ENCODE peak calls at places on chromosomes 7 and 10, in ten cellular contexts. P, X, Z, U, M, I, N, L, A and W are unnamed samples.

GRCh38 chr10:116143673-116144072 is 129.3 kb downstream of the GFRA1 start:
- DNase-seq in P (no peak), X (no peak), Z (no peak), U (no peak), M (no peak), I (no peak), N (no peak), L (no peak), A (no peak), W (no peak)

GRCh38 chr7:108660465-108660864 is 90.8 kb downstream of the DNAJB9 start:
- DNase-seq in P (no peak), X (peak; percentile 12), Z (no peak), U (no peak), M (no peak), I (peak; percentile 21), N (no peak), L (peak; percentile 30), A (peak; percentile 49), W (peak; percentile 36)

GRCh38 chr7:134946260-134946659 is 40.0 kb upstream of the AGBL3 start:
- DNase-seq in P (no peak), X (no peak), Z (peak; percentile 18), U (no peak), M (no peak), I (no peak), N (no peak), L (no peak), A (no peak), W (no peak)

GRCh38 chr7:112654322-112655216 is 135.6 kb downstream of the TMEM168 start:
- DNase-seq in P (no peak), X (no peak), Z (no peak), U (no peak), M (no peak), I (no peak), N (no peak), L (no peak), A (no peak), W (no peak)

GRCh38 chr10:7199152-7199760 is 211.6 kb downstream of the SFMBT2 start:
- DNase-seq in P (no peak), X (no peak), Z (no peak), U (no peak), M (no peak), I (no peak), N (no peak), L (peak; percentile 97), A (no peak), W (no peak)

GRCh38 chr7:125878990-125879389 is 949.4 kb upstream of the POT1 start:
- DNase-seq in P (no peak), X (peak; percentile 12), Z (no peak), U (no peak), M (no peak), I (peak; percentile 28), N (no peak), L (no peak), A (no peak), W (no peak)

GRCh38 chr7:142352543-142352942 is 94.7 kb upstream of the PRSS58 start:
- DNase-seq in P (no peak), X (no peak), Z (no peak), U (no peak), M (no peak), I (no peak), N (no peak), L (no peak), A (no peak), W (no peak)

GRCh38 chr10:78684954-78685353 is 383.8 kb upstream of the ZMIZ1 start:
- DNase-seq in P (no peak), X (no peak), Z (no peak), U (no peak), M (no peak), I (no peak), N (no peak), L (no peak), A (no peak), W (no peak)

GRCh38 chr10:71799785-71800453 is 26.6 kb upstream of the VSIR start:
- DNase-seq in P (no peak), X (peak; percentile 54), Z (no peak), U (no peak), M (no peak), I (no peak), N (no peak), L (no peak), A (no peak), W (no peak)

GRCh38 chr10:71796749-71797405 is 23.6 kb upstream of the VSIR start:
- DNase-seq in P (no peak), X (no peak), Z (no peak), U (no peak), M (no peak), I (no peak), N (no peak), L (no peak), A (peak; percentile 67), W (no peak)

GRCh38 chr10:71798308-71798624 is 24.9 kb upstream of the VSIR start:
- DNase-seq in P (no peak), X (no peak), Z (no peak), U (no peak), M (no peak), I (no peak), N (no peak), L (no peak), A (no peak), W (no peak)

GRCh38 chr10:71799112-71799511 is 25.8 kb upstream of the VSIR start:
- DNase-seq in P (no peak), X (no peak), Z (no peak), U (no peak), M (no peak), I (no peak), N (no peak), L (no peak), A (no peak), W (no peak)

GRCh38 chr10:71797533-71798307 is 24.4 kb upstream of the VSIR start:
- DNase-seq in P (no peak), X (no peak), Z (peak; percentile 33), U (no peak), M (no peak), I (no peak), N (no peak), L (no peak), A (peak; percentile 73), W (no peak)
- H3K9me3 ChIP-seq in P (no peaks in the 10 kb centered on the region), X (no peaks in the 10 kb centered on the region), Z (no peaks in the 10 kb centered on the region), U (no peaks in the 10 kb centered on the region), M (no peaks in the 10 kb centered on the region), I (no peaks in the 10 kb centered on the region), N (no peaks in the 10 kb centered on the region), L (no peaks in the 10 kb centered on the region), A (no peaks in the 10 kb centered on the region), W (no peaks in the 10 kb centered on the region)

GRCh38 chr7:128878226-128879105 is 15.8 kb downstream of the ATP6V1F start:
- DNase-seq in P (no peak), X (no peak), Z (no peak), U (no peak), M (no peak), I (no peak), N (peak; percentile 53), L (no peak), A (no peak), W (no peak)

GRCh38 chr7:128876127-128876526 is 13.5 kb downstream of the ATP6V1F start:
- DNase-seq in P (no peak), X (no peak), Z (no peak), U (no peak), M (no peak), I (no peak), N (peak; percentile 22), L (no peak), A (no peak), W (no peak)

GRCh38 chr7:128876586-128876977 is 13.9 kb downstream of the ATP6V1F start:
- DNase-seq in P (no peak), X (no peak), Z (no peak), U (no peak), M (no peak), I (no peak), N (peak; percentile 54), L (no peak), A (no peak), W (no peak)

GRCh38 chr7:128876978-128877755 is 14.5 kb downstream of the ATP6V1F start:
- DNase-seq in P (no peak), X (no peak), Z (no peak), U (no peak), M (no peak), I (no peak), N (peak; percentile 57), L (no peak), A (no peak), W (no peak)

DNA sequence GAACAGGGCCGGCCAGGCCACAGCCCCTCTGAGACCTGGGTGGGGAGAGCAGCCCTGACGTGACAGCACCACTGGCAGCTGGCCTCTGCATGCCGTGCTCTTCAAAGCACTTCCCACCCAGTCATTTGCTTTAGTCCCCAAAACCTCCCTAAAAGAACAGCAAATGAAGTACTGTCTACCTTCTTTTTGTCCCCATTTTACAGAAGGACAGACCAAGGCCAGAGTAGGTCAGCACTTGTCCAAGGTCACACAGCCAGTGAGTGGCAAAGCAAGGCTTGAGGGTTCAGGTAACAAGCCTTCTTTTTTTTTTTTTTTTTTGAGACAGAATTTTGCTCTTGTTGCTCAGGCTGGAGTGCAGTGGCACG is 15.1 kb downstream of the ATP6V1F start:
- DNase-seq in P (no peak), X (no peak), Z (no peak), U (no peak), M (no peak), I (no peak), N (no peak), L (no peak), A (no peak), W (no peak)
- H3K9me3 ChIP-seq in P (no peaks in the 10 kb centered on the region), X (no peaks in the 10 kb centered on the region), Z (no peaks in the 10 kb centered on the region), U (no peaks in the 10 kb centered on the region), M (no peaks in the 10 kb centered on the region), I (no peaks in the 10 kb centered on the region), N (no peaks in the 10 kb centered on the region), L (no peaks in the 10 kb centered on the region), A (no peaks in the 10 kb centered on the region), W (no peaks in the 10 kb centered on the region)

DNA sequence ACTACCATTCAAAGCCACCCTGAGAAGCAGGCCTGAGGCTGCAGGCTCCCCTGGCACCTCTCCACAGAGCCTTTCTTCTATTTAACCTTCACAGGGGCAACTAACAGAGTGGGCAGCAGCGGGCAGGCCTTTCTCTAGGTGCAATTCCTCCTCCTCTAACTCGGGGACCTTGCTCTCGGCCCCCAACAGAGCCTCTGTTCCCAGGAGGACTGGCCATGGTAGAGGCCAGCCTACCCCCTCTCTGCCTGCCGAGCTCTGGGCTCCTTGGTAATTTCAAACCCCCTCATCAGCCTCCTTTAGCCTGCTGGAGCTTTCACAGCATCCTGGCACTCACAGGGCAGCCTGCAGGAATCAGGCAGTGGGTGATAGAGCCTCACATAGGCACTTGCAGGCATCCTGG is 920.8 kb upstream of the ZNF722 start:
- DNase-seq in P (no peak), X (no peak), Z (no peak), U (no peak), M (no peak), I (no peak), N (no peak), L (no peak), A (no peak), W (no peak)
- H3K9me3 ChIP-seq in P (no peaks in the 10 kb centered on the region), X (peaks cover 25% of the 10 kb centered on the region), Z (no peaks in the 10 kb centered on the region), U (peaks cover 21% of the 10 kb centered on the region), M (peaks cover 3% of the 10 kb centered on the region), I (peaks cover 21% of the 10 kb centered on the region), N (peaks cover 7% of the 10 kb centered on the region), L (no peaks in the 10 kb centered on the region), A (no peaks in the 10 kb centered on the region), W (no peaks in the 10 kb centered on the region)

GRCh38 chr7:158018061-158018796 is 569.4 kb downstream of the PTPRN2 start:
- DNase-seq in P (no peak), X (no peak), Z (no peak), U (no peak), M (no peak), I (no peak), N (peak; percentile 67), L (no peak), A (no peak), W (no peak)

GRCh38 chr7:158018971-158019645 is 568.5 kb downstream of the PTPRN2 start:
- DNase-seq in P (peak; percentile 12), X (no peak), Z (no peak), U (no peak), M (no peak), I (no peak), N (peak; percentile 25), L (no peak), A (no peak), W (no peak)

GRCh38 chr7:158015403-158016116 is 572.1 kb downstream of the PTPRN2 start:
- DNase-seq in P (no peak), X (no peak), Z (no peak), U (no peak), M (no peak), I (no peak), N (peak; percentile 36), L (no peak), A (no peak), W (no peak)

GRCh38 chr7:158016171-158017087 is 571.2 kb downstream of the PTPRN2 start:
- DNase-seq in P (no peak), X (peak; percentile 30), Z (no peak), U (no peak), M (no peak), I (no peak), N (peak; percentile 53), L (peak; percentile 35), A (no peak), W (no peak)

GRCh38 chr7:158017226-158018060 is 570.2 kb downstream of the PTPRN2 start:
- DNase-seq in P (no peak), X (no peak), Z (no peak), U (no peak), M (no peak), I (no peak), N (peak; percentile 50), L (no peak), A (no peak), W (no peak)
- H3K9me3 ChIP-seq in P (no peaks in the 10 kb centered on the region), X (no peaks in the 10 kb centered on the region), Z (no peaks in the 10 kb centered on the region), U (no peaks in the 10 kb centered on the region), M (no peaks in the 10 kb centered on the region), I (no peaks in the 10 kb centered on the region), N (no peaks in the 10 kb centered on the region), L (no peaks in the 10 kb centered on the region), A (no peaks in the 10 kb centered on the region), W (no peaks in the 10 kb centered on the region)